ENCODE peak calls at places on chromosome 6, in nine cellular contexts. F, Q, X, E, K, J, Y, B and H are unnamed samples.

GRCh38 chr6:146829792-146830565 is 231.2 kb downstream of the ADGB start:
- DNase-seq in F (peak), Q (no peak), X (no peak), E (no peak), K (no peak), J (no peak), Y (no peak), B (no peak), H (no peak)

GRCh38 chr6:53573299-53573698 is 28.4 kb upstream of the GCLC start:
- DNase-seq in F (peak), Q (no peak), X (no peak), E (no peak), K (no peak), J (no peak), Y (no peak), B (no peak), H (no peak)

GRCh38 chr6:27575594-27576361 is 102.9 kb upstream of the ZNF184 start:
- DNase-seq in F (peak), Q (no peak), X (no peak), E (peak), K (no peak), J (peak), Y (no peak), B (no peak), H (no peak)

GRCh38 chr6:30882764-30883475 is 1.4 kb upstream of the DDR1 start:
- DNase-seq in F (peak), Q (peak), X (no peak), E (peak), K (no peak), J (no peak), Y (peak), B (peak), H (no peak)

GRCh38 chr6:43921548-43922422 is 151.8 kb downstream of the VEGFA start:
- DNase-seq in F (no peak), Q (no peak), X (no peak), E (no peak), K (no peak), J (no peak), Y (no peak), B (no peak), H (no peak)

GRCh38 chr6:5084787-5085637 is at the start of gene PPP1R3G:
- DNase-seq in F (peak), Q (peak), X (peak), E (no peak), K (peak), J (no peak), Y (no peak), B (peak), H (peak)

GRCh38 chr6:46909371-46909770 is 12.4 kb downstream of the ADGRF5 start:
- DNase-seq in F (peak), Q (no peak), X (peak), E (no peak), K (no peak), J (no peak), Y (no peak), B (no peak), H (no peak)

GRCh38 chr6:102051720-102052119 is 658.2 kb downstream of the GRIK2 start:
- DNase-seq in F (no peak), Q (no peak), X (no peak), E (no peak), K (no peak), J (no peak), Y (no peak), B (no peak), H (no peak)

GRCh38 chr6:109381007-109381746 is 1.1 kb downstream of the CD164 start:
- DNase-seq in F (peak), Q (peak), X (peak), E (no peak), K (peak), J (no peak), Y (no peak), B (no peak), H (peak)

GRCh38 chr6:149831380-149831820 is 32.8 kb downstream of the LRP11 start:
- DNase-seq in F (no peak), Q (no peak), X (no peak), E (no peak), K (no peak), J (peak), Y (no peak), B (no peak), H (no peak)

GRCh38 chr6:43771858-43772570 is 2.0 kb downstream of the VEGFA start:
- DNase-seq in F (peak), Q (peak), X (peak), E (no peak), K (peak), J (peak), Y (peak), B (peak), H (peak)

GRCh38 chr6:125747589-125748533 is 1.6 kb upstream of the HEY2 start:
- DNase-seq in F (peak), Q (peak), X (peak), E (no peak), K (no peak), J (no peak), Y (no peak), B (peak), H (peak)

GRCh38 chr6:10587694-10588392 is 66.7 kb downstream of the GCNT2 start:
- DNase-seq in F (no peak), Q (no peak), X (no peak), E (no peak), K (no peak), J (no peak), Y (no peak), B (no peak), H (no peak)

GRCh38 chr6:6593876-6594275 is 5.4 kb downstream of the LY86 start:
- DNase-seq in F (no peak), Q (no peak), X (no peak), E (no peak), K (no peak), J (no peak), Y (peak), B (no peak), H (no peak)

GRCh38 chr6:3616565-3617176 is 134.8 kb downstream of the PXDC1 start:
- DNase-seq in F (no peak), Q (no peak), X (no peak), E (no peak), K (no peak), J (no peak), Y (no peak), B (no peak), H (peak)

GRCh38 chr6:47246556-47246955 is 63.1 kb downstream of the TNFRSF21 start:
- DNase-seq in F (no peak), Q (no peak), X (no peak), E (no peak), K (no peak), J (no peak), Y (no peak), B (no peak), H (peak)

GRCh38 chr6:5511924-5512323 is 250.6 kb downstream of the FARS2 start:
- DNase-seq in F (no peak), Q (peak), X (peak), E (no peak), K (peak), J (no peak), Y (no peak), B (no peak), H (no peak)

GRCh38 chr6:157456524-157456829 is 75.5 kb downstream of the ZDHHC14 start:
- DNase-seq in F (no peak), Q (no peak), X (no peak), E (no peak), K (no peak), J (no peak), Y (no peak), B (no peak), H (no peak)

GRCh38 chr6:13101985-13102384 is 226.4 kb downstream of the TBC1D7 start:
- DNase-seq in F (no peak), Q (no peak), X (no peak), E (no peak), K (no peak), J (no peak), Y (no peak), B (no peak), H (no peak)

GRCh38 chr6:170174771-170175643 is 115.9 kb downstream of the DLL1 start:
- DNase-seq in F (no peak), Q (no peak), X (no peak), E (no peak), K (no peak), J (no peak), Y (no peak), B (no peak), H (no peak)

GRCh38 chr6:7137335-7138106 is 29.8 kb downstream of the RREB1 start:
- DNase-seq in F (peak), Q (peak), X (peak), E (no peak), K (peak), J (no peak), Y (no peak), B (no peak), H (peak)

GRCh38 chr6:149755300-149756260 is 6.0 kb downstream of the PCMT1 start:
- DNase-seq in F (no peak), Q (no peak), X (no peak), E (no peak), K (no peak), J (no peak), Y (no peak), B (peak), H (no peak)

GRCh38 chr6:89411269-89412070 is 603 bp downstream of the RRAGD start:
- DNase-seq in F (peak), Q (peak), X (peak), E (no peak), K (no peak), J (no peak), Y (no peak), B (peak), H (peak)

GRCh38 chr6:144898052-144898689 is 613.0 kb downstream of the UTRN start:
- DNase-seq in F (no peak), Q (no peak), X (peak), E (peak), K (peak), J (no peak), Y (peak), B (no peak), H (no peak)

GRCh38 chr6:37643851-37644672 is 53.6 kb downstream of the MDGA1 start:
- DNase-seq in F (no peak), Q (no peak), X (no peak), E (no peak), K (no peak), J (no peak), Y (no peak), B (no peak), H (no peak)

GRCh38 chr6:381742-382461 is 9.7 kb upstream of the IRF4 start:
- DNase-seq in F (no peak), Q (no peak), X (no peak), E (no peak), K (no peak), J (no peak), Y (no peak), B (no peak), H (peak)

GRCh38 chr6:81752084-81752968 is at the start of gene TENT5A:
- DNase-seq in F (peak), Q (peak), X (peak), E (peak), K (peak), J (peak), Y (peak), B (peak), H (peak)

GRCh38 chr6:8063762-8064637 is at the start of gene BLOC1S5:
- DNase-seq in F (peak), Q (peak), X (peak), E (peak), K (peak), J (peak), Y (peak), B (peak), H (peak)

GRCh38 chr6:3624268-3625136 is 127.0 kb downstream of the PXDC1 start:
- DNase-seq in F (no peak), Q (no peak), X (no peak), E (no peak), K (no peak), J (no peak), Y (no peak), B (no peak), H (no peak)

GRCh38 chr6:45707188-45707587 is 308.5 kb downstream of the CLIC5 start:
- DNase-seq in F (no peak), Q (no peak), X (no peak), E (no peak), K (no peak), J (no peak), Y (no peak), B (no peak), H (no peak)

GRCh38 chr6:45704056-45704790 is 311.4 kb downstream of the CLIC5 start:
- DNase-seq in F (peak), Q (no peak), X (peak), E (no peak), K (no peak), J (no peak), Y (no peak), B (no peak), H (no peak)

GRCh38 chr6:45706319-45706718 is 309.3 kb downstream of the CLIC5 start:
- DNase-seq in F (no peak), Q (no peak), X (no peak), E (no peak), K (no peak), J (no peak), Y (no peak), B (no peak), H (no peak)

GRCh38 chr6:45699663-45700062 is 316.0 kb downstream of the CLIC5 start:
- DNase-seq in F (no peak), Q (no peak), X (no peak), E (no peak), K (no peak), J (no peak), Y (no peak), B (no peak), H (no peak)

DNA sequence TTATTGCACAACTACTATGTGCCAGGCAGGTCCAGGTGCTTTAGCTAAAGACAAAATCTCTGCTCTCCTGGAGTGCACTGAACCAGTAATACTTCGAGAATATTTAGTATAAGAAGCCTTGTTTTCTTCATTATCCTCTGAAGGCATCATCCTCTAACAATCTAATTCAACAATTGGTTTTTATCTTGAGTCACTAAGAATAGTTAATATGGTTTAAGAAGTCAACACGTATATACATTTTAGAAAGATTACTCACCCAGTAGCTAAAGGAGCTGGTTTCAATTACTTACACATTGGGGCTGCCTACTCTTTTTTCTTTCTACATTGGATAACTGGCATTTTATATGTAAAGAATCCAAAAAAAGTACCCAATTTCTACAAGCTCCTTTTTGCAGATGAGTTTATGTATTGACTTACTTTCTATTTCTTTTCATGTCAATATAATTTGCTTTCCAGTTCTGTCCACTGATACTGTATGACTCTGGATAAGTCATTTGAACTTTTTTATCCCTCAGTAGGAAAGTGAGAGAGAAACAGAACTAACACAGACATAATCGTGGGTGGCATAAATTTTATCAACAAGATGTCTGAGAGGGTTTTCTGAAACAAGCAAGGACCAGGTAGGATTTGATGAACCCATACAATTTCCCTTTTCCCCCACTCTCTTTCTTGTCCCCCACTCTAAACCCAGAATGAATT is 312.5 kb downstream of the CLIC5 start:
- DNase-seq in F (no peak), Q (no peak), X (peak), E (no peak), K (peak), J (no peak), Y (peak), B (no peak), H (no peak)
- TF ChIP-seq EZH2 in F (no peak), Q (no peak), X (no peak), E (no peak), K (no peak), J (no peak), Y (no peak), B (no peak), H (no peak)

DNA sequence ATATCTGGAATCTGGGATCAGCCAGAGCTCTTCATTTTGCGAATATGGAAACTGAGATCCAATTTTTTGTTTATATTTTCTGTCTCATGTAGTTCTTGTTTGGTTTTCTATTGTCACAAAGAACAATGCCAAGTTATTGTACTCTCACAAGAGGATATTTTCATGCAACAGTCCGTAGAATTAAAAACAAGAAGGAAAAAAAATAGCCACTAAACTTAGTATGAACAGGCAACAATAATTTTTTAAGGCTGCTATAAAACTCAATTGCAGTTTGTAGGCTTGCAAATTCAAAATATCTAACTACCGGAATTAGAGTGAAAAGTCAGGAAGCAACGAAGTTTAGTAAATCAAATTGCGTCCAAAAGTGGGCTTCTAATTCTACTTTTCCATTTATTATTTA is 1.2 kb downstream of the POPDC3 start:
- DNase-seq in F (no peak), Q (no peak), X (no peak), E (no peak), K (no peak), J (no peak), Y (no peak), B (no peak), H (no peak)
- H3K4me3 ChIP-seq in F (peak), Q (peak), X (peak), E (peak), K (peak), J (no peak), Y (peak), B (no peak), H (no peak)

GRCh38 chr6:168016176-168016620 is 18.7 kb downstream of the KIF25 start:
- DNase-seq in F (no peak), Q (no peak), X (no peak), E (no peak), K (no peak), J (no peak), Y (no peak), B (no peak), H (no peak)
- TF ChIP-seq EZH2 in F (no peak), Q (no peak), X (no peak), E (no peak), K (no peak), J (no peak), Y (no peak), B (no peak), H (no peak)

DNA sequence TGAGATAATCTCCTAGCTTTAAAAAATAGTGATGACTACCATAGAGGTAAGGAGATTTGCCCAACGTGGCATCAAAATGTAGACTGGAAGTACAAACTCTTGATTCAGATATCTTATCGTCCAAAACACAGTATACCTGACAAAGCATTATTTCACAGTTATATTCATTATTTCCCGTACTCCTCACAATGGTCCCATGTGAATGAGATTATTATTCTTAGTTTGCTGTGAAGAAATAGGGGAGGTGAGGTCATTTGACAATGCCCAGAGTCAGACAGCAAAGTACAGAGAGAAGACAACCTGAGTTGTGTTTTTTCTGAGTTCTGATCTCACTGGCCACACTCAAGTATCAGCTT is 1.2 kb upstream of the TFB1M start:
- DNase-seq in F (no peak), Q (no peak), X (peak), E (no peak), K (peak), J (peak), Y (no peak), B (no peak), H (no peak)
- H3K4me3 ChIP-seq in F (peak), Q (peak), X (peak), E (peak), K (peak), J (peak), Y (peak), B (peak), H (peak)

GRCh38 chr6:41373919-41374617 is 38.7 kb downstream of the NCR2 start:
- DNase-seq in F (peak), Q (peak), X (peak), E (no peak), K (no peak), J (no peak), Y (no peak), B (peak), H (no peak)
- TF ChIP-seq EZH2 in F (peak), Q (peak), X (peak), E (no peak), K (peak), J (no peak), Y (no peak), B (peak), H (no peak)

DNA sequence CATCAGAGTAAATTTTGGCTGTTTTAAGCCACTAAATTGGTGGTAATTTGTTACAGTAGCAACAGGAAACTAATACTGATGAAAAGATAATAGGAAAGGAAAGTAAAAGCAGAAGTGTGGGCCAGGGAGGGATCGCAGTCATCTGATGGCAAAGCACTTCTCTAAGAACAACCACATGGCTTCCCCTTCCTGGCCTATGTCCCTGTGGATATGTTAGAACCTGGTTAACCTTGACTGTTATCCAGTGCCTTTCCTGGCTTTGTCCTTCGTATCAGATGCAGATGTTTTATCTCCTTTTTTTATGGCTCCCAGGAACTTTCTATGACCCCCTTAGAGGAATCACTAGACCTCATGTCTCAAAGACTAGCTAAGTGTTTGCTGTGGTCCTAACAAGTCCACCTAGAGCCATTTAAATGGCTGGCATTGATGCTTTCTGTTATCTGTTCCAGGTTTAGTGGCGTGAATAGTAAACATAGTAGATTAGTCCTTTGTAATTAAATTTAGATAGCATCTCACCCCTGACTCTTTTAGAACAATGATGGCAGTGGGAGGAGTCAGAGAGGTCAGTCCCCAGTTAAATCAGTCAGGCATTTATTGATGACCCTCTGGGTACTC is 79.2 kb upstream of the PHACTR2 start:
- DNase-seq in F (no peak), Q (no peak), X (no peak), E (no peak), K (no peak), J (no peak), Y (no peak), B (no peak), H (no peak)
- H3K4me3 ChIP-seq in F (no peak), Q (no peak), X (no peak), E (no peak), K (no peak), J (no peak), Y (no peak), B (no peak), H (no peak)

GRCh38 chr6:28816339-28816908 is 107.4 kb downstream of the TRIM27 start:
- DNase-seq in F (no peak), Q (peak), X (no peak), E (no peak), K (no peak), J (no peak), Y (no peak), B (no peak), H (no peak)

GRCh38 chr6:28812778-28813569 is 110.8 kb downstream of the TRIM27 start:
- DNase-seq in F (no peak), Q (no peak), X (no peak), E (no peak), K (no peak), J (no peak), Y (no peak), B (no peak), H (no peak)

GRCh38 chr6:28816909-28817807 is 106.6 kb downstream of the TRIM27 start:
- DNase-seq in F (peak), Q (peak), X (peak), E (no peak), K (peak), J (peak), Y (peak), B (no peak), H (no peak)

GRCh38 chr6:28811873-28812272 is 111.9 kb downstream of the TRIM27 start:
- DNase-seq in F (peak), Q (peak), X (no peak), E (no peak), K (no peak), J (peak), Y (no peak), B (no peak), H (no peak)

GRCh38 chr6:28814032-28814976 is 109.5 kb downstream of the TRIM27 start:
- DNase-seq in F (peak), Q (peak), X (no peak), E (no peak), K (no peak), J (no peak), Y (no peak), B (no peak), H (no peak)
- TF ChIP-seq EZH2 in F (peak), Q (peak), X (peak), E (no peak), K (peak), J (no peak), Y (no peak), B (peak), H (no peak)